ENCODE peak calls at places on chromosomes 4 and X, in four cellular contexts. One of them, this sample, is unnamed.

GRCh38 chr4:8229341-8229975 is 30.4 kb downstream of the SH3TC1 start:
- DNase-seq in cardiac fibroblast: no peak
- DNase-seq in fibroblast of pulmonary artery: no peak
- DNase-seq in body of pancreas: no peak
- DNase-seq in this sample: no peak

GRCh38 chr4:155403886-155404285 is 27.1 kb upstream of the MAP9 start:
- DNase-seq in cardiac fibroblast: peak; percentile 63
- DNase-seq in fibroblast of pulmonary artery: peak; percentile 58
- DNase-seq in body of pancreas: no peak
- DNase-seq in this sample: no peak

GRCh38 chr4:161987611-161988010 is 176.2 kb downstream of the FSTL5 start:
- DNase-seq in cardiac fibroblast: no peak
- DNase-seq in fibroblast of pulmonary artery: no peak
- DNase-seq in body of pancreas: no peak
- DNase-seq in this sample: no peak

GRCh38 chr4:86452323-86452995 is 92.6 kb upstream of the MAPK10 start:
- DNase-seq in cardiac fibroblast: peak; percentile 73
- DNase-seq in fibroblast of pulmonary artery: peak; percentile 69
- DNase-seq in body of pancreas: no peak
- DNase-seq in this sample: no peak

GRCh38 chrX:132292753-132293152 is 73.5 kb upstream of the RAP2C start:
- DNase-seq in cardiac fibroblast: peak; percentile 74
- DNase-seq in fibroblast of pulmonary artery: peak; percentile 71
- DNase-seq in body of pancreas: peak; percentile 37
- DNase-seq in this sample: peak; percentile 12

GRCh38 chrX:107700317-107700774 is 72.0 kb downstream of the PRPS1 start:
- DNase-seq in cardiac fibroblast: peak; percentile 84
- DNase-seq in fibroblast of pulmonary artery: peak; percentile 79
- DNase-seq in body of pancreas: peak; percentile 70
- DNase-seq in this sample: no peak

GRCh38 chrX:10074241-10074941 is 82.4 kb upstream of the CLCN4 start:
- DNase-seq in cardiac fibroblast: no peak
- DNase-seq in fibroblast of pulmonary artery: no peak
- DNase-seq in body of pancreas: no peak
- DNase-seq in this sample: no peak

GRCh38 chr4:182890202-182890601 is 27.0 kb downstream of the DCTD start:
- DNase-seq in cardiac fibroblast: no peak
- DNase-seq in fibroblast of pulmonary artery: no peak
- DNase-seq in body of pancreas: no peak
- DNase-seq in this sample: no peak

GRCh38 chr4:104501290-104501689 is 6.6 kb upstream of the CXXC4 start:
- DNase-seq in cardiac fibroblast: no peak
- DNase-seq in fibroblast of pulmonary artery: no peak
- DNase-seq in body of pancreas: no peak
- DNase-seq in this sample: no peak

GRCh38 chrX:20205927-20206708 is 60.6 kb downstream of the RPS6KA3 start:
- DNase-seq in cardiac fibroblast: no peak
- DNase-seq in fibroblast of pulmonary artery: peak; percentile 5
- DNase-seq in body of pancreas: no peak
- DNase-seq in this sample: peak; percentile 29

GRCh38 chr4:137540356-137540755 is 8.1 kb upstream of the PCDH18 start:
- DNase-seq in cardiac fibroblast: no peak
- DNase-seq in fibroblast of pulmonary artery: no peak
- DNase-seq in body of pancreas: no peak
- DNase-seq in this sample: no peak

GRCh38 chrX:40102393-40103381 is 4.9 kb upstream of the BCOR start:
- DNase-seq in cardiac fibroblast: no peak
- DNase-seq in fibroblast of pulmonary artery: no peak
- DNase-seq in body of pancreas: no peak
- DNase-seq in this sample: no peak

GRCh38 chr4:6385288-6385687 is 87.1 kb downstream of the PPP2R2C start:
- DNase-seq in cardiac fibroblast: no peak
- DNase-seq in fibroblast of pulmonary artery: no peak
- DNase-seq in body of pancreas: no peak
- DNase-seq in this sample: no peak

GRCh38 chr4:103478729-103479128 is 241.1 kb downstream of the TACR3 start:
- DNase-seq in cardiac fibroblast: no peak
- DNase-seq in fibroblast of pulmonary artery: no peak
- DNase-seq in body of pancreas: no peak
- DNase-seq in this sample: no peak

GRCh38 chr4:1137063-1137771 is 23.9 kb upstream of the RNF212 start:
- DNase-seq in cardiac fibroblast: no peak
- DNase-seq in fibroblast of pulmonary artery: no peak
- DNase-seq in body of pancreas: no peak
- DNase-seq in this sample: peak; percentile 7

GRCh38 chrX:136953867-136954787 is 73.6 kb upstream of the RBMX start:
- DNase-seq in cardiac fibroblast: peak; percentile 80
- DNase-seq in fibroblast of pulmonary artery: peak; percentile 80
- DNase-seq in body of pancreas: peak; percentile 76
- DNase-seq in this sample: peak; percentile 58

GRCh38 chrX:49071877-49072711 is 1.7 kb downstream of the PRAF2 start:
- DNase-seq in cardiac fibroblast: peak; percentile 90
- DNase-seq in fibroblast of pulmonary artery: peak; percentile 73
- DNase-seq in body of pancreas: peak; percentile 64
- DNase-seq in this sample: no peak

GRCh38 chrX:108640817-108641216 is 95.5 kb downstream of the IRS4 start:
- DNase-seq in cardiac fibroblast: peak; percentile 0
- DNase-seq in fibroblast of pulmonary artery: no peak
- DNase-seq in body of pancreas: no peak
- DNase-seq in this sample: no peak

GRCh38 chrX:143580266-143580665 is 55.6 kb downstream of the SLITRK4 start:
- DNase-seq in cardiac fibroblast: peak; percentile 91
- DNase-seq in fibroblast of pulmonary artery: peak; percentile 86
- DNase-seq in body of pancreas: peak; percentile 29
- DNase-seq in this sample: no peak

GRCh38 chr4:1246111-1246881 is 2.6 kb downstream of the CTBP1 start:
- DNase-seq in cardiac fibroblast: no peak
- DNase-seq in fibroblast of pulmonary artery: no peak
- DNase-seq in body of pancreas: peak; percentile 83
- DNase-seq in this sample: no peak

GRCh38 chrX:7996414-7996813 is 69.2 kb upstream of the PNPLA4 start:
- DNase-seq in cardiac fibroblast: peak; percentile 51
- DNase-seq in fibroblast of pulmonary artery: peak; percentile 49
- DNase-seq in body of pancreas: peak; percentile 19
- DNase-seq in this sample: no peak

GRCh38 chr4:46505131-46505530 is 115.2 kb upstream of the GABRA2 start:
- DNase-seq in cardiac fibroblast: no peak
- DNase-seq in fibroblast of pulmonary artery: no peak
- DNase-seq in body of pancreas: no peak
- DNase-seq in this sample: no peak

GRCh38 chr4:7426525-7427171 is 8.1 kb downstream of the PSAPL1 start:
- DNase-seq in cardiac fibroblast: no peak
- DNase-seq in fibroblast of pulmonary artery: no peak
- DNase-seq in body of pancreas: peak; percentile 5
- DNase-seq in this sample: no peak

GRCh38 chr4:138045036-138045435 is 197.1 kb downstream of the SLC7A11 start:
- DNase-seq in cardiac fibroblast: no peak
- DNase-seq in fibroblast of pulmonary artery: no peak
- DNase-seq in body of pancreas: no peak
- DNase-seq in this sample: no peak

GRCh38 chrX:134737721-134738369 is 79.6 kb upstream of the PLAC1 start:
- DNase-seq in cardiac fibroblast: no peak
- DNase-seq in fibroblast of pulmonary artery: no peak
- DNase-seq in body of pancreas: no peak
- DNase-seq in this sample: no peak

GRCh38 chr4:6125103-6125651 is 75.2 kb downstream of the JAKMIP1 start:
- DNase-seq in cardiac fibroblast: no peak
- DNase-seq in fibroblast of pulmonary artery: no peak
- DNase-seq in body of pancreas: no peak
- DNase-seq in this sample: no peak

GRCh38 chrX:47570794-47571193 is 9.8 kb downstream of the ARAF start:
- DNase-seq in cardiac fibroblast: no peak
- DNase-seq in fibroblast of pulmonary artery: no peak
- DNase-seq in body of pancreas: no peak
- DNase-seq in this sample: no peak

GRCh38 chr4:110589297-110589696 is 33.6 kb downstream of the PITX2 start:
- DNase-seq in cardiac fibroblast: no peak
- DNase-seq in fibroblast of pulmonary artery: peak; percentile 19
- DNase-seq in body of pancreas: no peak
- DNase-seq in this sample: no peak

GRCh38 chrX:39416547-39417262 is 615.4 kb downstream of the MID1IP1 start:
- DNase-seq in cardiac fibroblast: no peak
- DNase-seq in fibroblast of pulmonary artery: no peak
- DNase-seq in body of pancreas: no peak
- DNase-seq in this sample: no peak

GRCh38 chr4:108533245-108533844 is 87.0 kb upstream of the RPL34 start:
- DNase-seq in cardiac fibroblast: no peak
- DNase-seq in fibroblast of pulmonary artery: peak; percentile 9
- DNase-seq in body of pancreas: peak; percentile 23
- DNase-seq in this sample: no peak
- H3K4me3 ChIP-seq in cardiac fibroblast: no peak overlapping the region
- H3K4me3 ChIP-seq in fibroblast of pulmonary artery: no peak overlapping the region
- H3K4me3 ChIP-seq in body of pancreas: no peak overlapping the region
- H3K4me3 ChIP-seq in this sample: no peak overlapping the region

GRCh38 chr4:127604949-127605709 is 27.6 kb upstream of the INTU start:
- DNase-seq in cardiac fibroblast: peak; percentile 64
- DNase-seq in fibroblast of pulmonary artery: peak; percentile 68
- DNase-seq in body of pancreas: no peak
- DNase-seq in this sample: peak; percentile 5
- TF ChIP-seq CTCF in cardiac fibroblast: peak; percentile 22
- TF ChIP-seq CTCF in fibroblast of pulmonary artery: peak; percentile 40
- TF ChIP-seq CTCF in body of pancreas: peak; percentile 40
- TF ChIP-seq CTCF in this sample: no peak

DNA sequence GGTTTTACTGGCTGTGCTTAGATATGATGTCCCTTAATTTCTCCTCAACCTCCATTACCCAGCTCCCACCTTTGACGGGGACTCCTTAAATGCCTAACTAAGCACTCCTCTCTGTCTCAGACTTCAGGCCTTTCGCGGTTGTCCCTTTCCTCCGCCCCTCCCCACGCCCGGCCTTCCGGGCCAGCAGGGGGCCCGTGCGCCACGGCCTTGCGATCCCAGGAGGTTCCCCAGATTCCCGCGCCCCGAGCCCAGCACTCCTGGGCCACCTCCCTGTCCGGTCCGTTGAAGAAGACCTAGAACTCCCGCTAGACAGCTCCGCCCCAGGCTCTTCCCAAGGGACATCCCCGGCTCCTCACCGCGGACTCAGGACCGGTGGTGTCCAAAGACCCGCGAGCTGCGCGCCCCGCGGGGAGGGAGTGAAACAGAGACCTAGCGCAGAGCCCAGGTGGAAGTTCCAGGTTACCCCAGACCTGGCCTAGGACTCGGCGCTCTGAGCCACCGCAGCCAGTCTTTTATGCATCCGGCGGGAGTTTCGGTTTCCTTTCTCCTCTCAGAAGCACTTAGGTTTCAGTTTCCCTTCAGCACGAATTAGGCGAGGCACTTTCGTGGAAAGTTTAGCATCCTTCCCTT is at the start of gene DDX60:
- DNase-seq in cardiac fibroblast: peak; percentile 80
- DNase-seq in fibroblast of pulmonary artery: peak; percentile 79
- DNase-seq in body of pancreas: peak; percentile 76
- DNase-seq in this sample: peak; percentile 67
- H3K4me3 ChIP-seq in cardiac fibroblast: peak within 1 kb of the TSS; percentile 86
- H3K4me3 ChIP-seq in fibroblast of pulmonary artery: peak within 1 kb of the TSS; percentile 92
- H3K4me3 ChIP-seq in body of pancreas: peak within 1 kb of the TSS; percentile 87
- H3K4me3 ChIP-seq in this sample: peak within 1 kb of the TSS; percentile 53

GRCh38 chr4:73869130-73870055 is at the start of gene CXCL1:
- DNase-seq in cardiac fibroblast: peak; percentile 67
- DNase-seq in fibroblast of pulmonary artery: peak; percentile 73
- DNase-seq in body of pancreas: peak; percentile 61
- DNase-seq in this sample: no peak

GRCh38 chr4:73865697-73866096 is 3.5 kb upstream of the CXCL1 start:
- DNase-seq in cardiac fibroblast: no peak
- DNase-seq in fibroblast of pulmonary artery: no peak
- DNase-seq in body of pancreas: no peak
- DNase-seq in this sample: no peak

GRCh38 chr4:73868206-73869129 is 725 bp upstream of the CXCL1 start:
- DNase-seq in cardiac fibroblast: no peak
- DNase-seq in fibroblast of pulmonary artery: peak; percentile 53
- DNase-seq in body of pancreas: no peak
- DNase-seq in this sample: no peak

GRCh38 chr4:73866236-73866635 is 3.0 kb upstream of the CXCL1 start:
- DNase-seq in cardiac fibroblast: no peak
- DNase-seq in fibroblast of pulmonary artery: no peak
- DNase-seq in body of pancreas: no peak
- DNase-seq in this sample: no peak

DNA sequence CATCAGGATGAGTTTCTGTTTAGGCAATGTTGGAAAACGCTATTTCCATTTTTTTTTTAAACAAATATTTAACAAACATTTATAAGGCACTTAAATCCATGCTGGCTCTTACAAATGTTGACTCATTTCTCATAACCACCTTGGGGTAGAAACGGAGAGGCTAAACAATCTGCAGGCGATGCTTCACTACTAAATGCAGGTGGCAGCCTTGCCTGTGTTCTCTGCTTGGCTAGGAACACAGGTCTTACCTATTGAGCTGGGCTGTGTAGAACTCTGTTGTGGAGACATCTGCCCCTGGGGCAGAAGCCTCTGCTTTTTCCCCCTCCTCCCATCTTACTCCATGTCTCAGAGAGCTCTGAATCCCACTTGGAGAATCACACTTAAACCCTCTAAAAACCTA is 1.4 kb upstream of the CXCL1 start:
- DNase-seq in cardiac fibroblast: no peak
- DNase-seq in fibroblast of pulmonary artery: no peak
- DNase-seq in body of pancreas: peak; percentile 42
- DNase-seq in this sample: no peak
- TF ChIP-seq CTCF in cardiac fibroblast: no peak
- TF ChIP-seq CTCF in fibroblast of pulmonary artery: no peak
- TF ChIP-seq CTCF in body of pancreas: no peak
- TF ChIP-seq CTCF in this sample: no peak

DNA sequence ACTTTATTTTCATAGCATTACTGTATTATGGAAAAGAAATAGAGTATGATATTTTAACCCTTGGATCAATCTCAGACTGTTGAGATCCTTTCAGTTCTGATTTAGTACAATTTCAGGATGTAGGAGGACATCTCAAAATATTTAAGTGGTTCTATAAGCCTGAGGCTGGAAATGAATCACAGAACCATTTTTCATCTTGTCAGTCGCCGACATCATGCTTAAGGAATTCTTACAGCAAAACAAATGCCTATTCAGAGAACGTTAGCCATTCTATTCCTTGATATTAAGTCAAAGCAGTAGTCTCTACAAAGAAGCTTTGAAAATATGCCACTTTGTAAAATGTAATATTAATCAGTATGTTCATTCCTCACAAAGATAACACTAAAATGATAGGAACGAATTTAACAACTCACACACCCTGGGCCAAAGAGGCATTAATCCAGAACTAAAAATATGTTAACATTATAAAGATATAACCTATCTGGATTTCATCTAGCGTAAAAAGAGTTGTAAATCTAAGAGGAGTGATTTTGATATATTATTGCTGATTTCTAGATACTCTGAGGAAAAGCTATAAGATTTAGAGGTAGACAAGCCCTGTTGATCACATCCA is 152.0 kb downstream of the GASK1B start:
- DNase-seq in cardiac fibroblast: peak; percentile 86
- DNase-seq in fibroblast of pulmonary artery: peak; percentile 91
- DNase-seq in body of pancreas: no peak
- DNase-seq in this sample: no peak
- H3K4me3 ChIP-seq in cardiac fibroblast: no peak overlapping the region
- H3K4me3 ChIP-seq in fibroblast of pulmonary artery: no peak overlapping the region
- H3K4me3 ChIP-seq in body of pancreas: no peak overlapping the region
- H3K4me3 ChIP-seq in this sample: no peak overlapping the region

GRCh38 chr4:158770671-158771070 is 1.8 kb downstream of the FNIP2 start:
- DNase-seq in cardiac fibroblast: no peak
- DNase-seq in fibroblast of pulmonary artery: no peak
- DNase-seq in body of pancreas: no peak
- DNase-seq in this sample: no peak
- TF ChIP-seq CTCF in cardiac fibroblast: no peak
- TF ChIP-seq CTCF in fibroblast of pulmonary artery: no peak
- TF ChIP-seq CTCF in body of pancreas: no peak
- TF ChIP-seq CTCF in this sample: no peak

This sample was measured in GM12864.